ENCODE peak calls at places on chromosome 21, in nine cellular contexts. One of them, this sample, is unnamed.
A peak's percentile ranks its signal among the peaks of the same experiment; 100 is the strongest.

GRCh38 chr21:45136500-45136899 is 62.1 kb downstream of the ADARB1 start:
- DNase-seq in foreskin fibroblast: no peak
- DNase-seq in right cardiac atrium: peak; percentile 56
- DNase-seq in Peyer's patch: no peak
- DNase-seq in amniotic stem cell: no peak
- DNase-seq in stimulated activated CD4-positive, alpha-beta T cell treated with anti-CD3 and anti-CD28 coated beads, Interleukin-1b, Interleukin-23, amount 100 ng/mL, for 1 hour: no peak
- DNase-seq in AG10803: no peak
- DNase-seq in fibroblast of pulmonary artery: no peak
- DNase-seq in HS-27A: no peak
- DNase-seq in this sample: no peak

GRCh38 chr21:43304206-43304605 is 122.7 kb downstream of the SIK1 start:
- DNase-seq in foreskin fibroblast: no peak
- DNase-seq in right cardiac atrium: peak; percentile 7
- DNase-seq in Peyer's patch: no peak
- DNase-seq in amniotic stem cell: no peak
- DNase-seq in stimulated activated CD4-positive, alpha-beta T cell treated with anti-CD3 and anti-CD28 coated beads, Interleukin-1b, Interleukin-23, amount 100 ng/mL, for 1 hour: no peak
- DNase-seq in AG10803: no peak
- DNase-seq in fibroblast of pulmonary artery: no peak
- DNase-seq in HS-27A: no peak
- DNase-seq in this sample: no peak

GRCh38 chr21:38027901-38028300 is 111.6 kb upstream of the KCNJ6 start:
- DNase-seq in foreskin fibroblast: peak; percentile 45
- DNase-seq in right cardiac atrium: no peak
- DNase-seq in Peyer's patch: no peak
- DNase-seq in amniotic stem cell: no peak
- DNase-seq in stimulated activated CD4-positive, alpha-beta T cell treated with anti-CD3 and anti-CD28 coated beads, Interleukin-1b, Interleukin-23, amount 100 ng/mL, for 1 hour: no peak
- DNase-seq in AG10803: peak; percentile 26
- DNase-seq in fibroblast of pulmonary artery: peak; percentile 64
- DNase-seq in HS-27A: no peak
- DNase-seq in this sample: no peak

GRCh38 chr21:20108976-20109375 is 889.2 kb upstream of the NCAM2 start:
- DNase-seq in foreskin fibroblast: no peak
- DNase-seq in right cardiac atrium: no peak
- DNase-seq in Peyer's patch: no peak
- DNase-seq in amniotic stem cell: no peak
- DNase-seq in stimulated activated CD4-positive, alpha-beta T cell treated with anti-CD3 and anti-CD28 coated beads, Interleukin-1b, Interleukin-23, amount 100 ng/mL, for 1 hour: no peak
- DNase-seq in AG10803: no peak
- DNase-seq in fibroblast of pulmonary artery: no peak
- DNase-seq in HS-27A: no peak
- DNase-seq in this sample: no peak

GRCh38 chr21:44866780-44867179 is 6.7 kb downstream of the PTTG1IP start:
- DNase-seq in foreskin fibroblast: peak; percentile 41
- DNase-seq in right cardiac atrium: no peak
- DNase-seq in Peyer's patch: peak; percentile 5
- DNase-seq in amniotic stem cell: no peak
- DNase-seq in stimulated activated CD4-positive, alpha-beta T cell treated with anti-CD3 and anti-CD28 coated beads, Interleukin-1b, Interleukin-23, amount 100 ng/mL, for 1 hour: no peak
- DNase-seq in AG10803: no peak
- DNase-seq in fibroblast of pulmonary artery: peak; percentile 73
- DNase-seq in HS-27A: no peak
- DNase-seq in this sample: no peak

GRCh38 chr21:32559004-32559610 is 26.2 kb downstream of the TCP10L start:
- DNase-seq in foreskin fibroblast: no peak
- DNase-seq in right cardiac atrium: no peak
- DNase-seq in Peyer's patch: no peak
- DNase-seq in amniotic stem cell: no peak
- DNase-seq in stimulated activated CD4-positive, alpha-beta T cell treated with anti-CD3 and anti-CD28 coated beads, Interleukin-1b, Interleukin-23, amount 100 ng/mL, for 1 hour: no peak
- DNase-seq in AG10803: no peak
- DNase-seq in fibroblast of pulmonary artery: no peak
- DNase-seq in HS-27A: no peak
- DNase-seq in this sample: no peak

GRCh38 chr21:38807481-38807880 is 1.8 kb downstream of the ETS2 start:
- DNase-seq in foreskin fibroblast: no peak
- DNase-seq in right cardiac atrium: no peak
- DNase-seq in Peyer's patch: no peak
- DNase-seq in amniotic stem cell: no peak
- DNase-seq in stimulated activated CD4-positive, alpha-beta T cell treated with anti-CD3 and anti-CD28 coated beads, Interleukin-1b, Interleukin-23, amount 100 ng/mL, for 1 hour: no peak
- DNase-seq in AG10803: no peak
- DNase-seq in fibroblast of pulmonary artery: no peak
- DNase-seq in HS-27A: no peak
- DNase-seq in this sample: no peak

GRCh38 chr21:38933731-38934130 is 128.0 kb downstream of the ETS2 start:
- DNase-seq in foreskin fibroblast: no peak
- DNase-seq in right cardiac atrium: no peak
- DNase-seq in Peyer's patch: peak; percentile 31
- DNase-seq in amniotic stem cell: no peak
- DNase-seq in stimulated activated CD4-positive, alpha-beta T cell treated with anti-CD3 and anti-CD28 coated beads, Interleukin-1b, Interleukin-23, amount 100 ng/mL, for 1 hour: no peak
- DNase-seq in AG10803: no peak
- DNase-seq in fibroblast of pulmonary artery: no peak
- DNase-seq in HS-27A: no peak
- DNase-seq in this sample: no peak